ENCODE peak calls at places on chromosomes 6 and 20, in seven cellular contexts. W is fibroblast of the conjunctiva, S is GF-D8, O is brain microvascular endothelial cell, M is heart right ventricle, N is NCI-H1105, D is NCI-H774. Q is an unnamed sample.

GRCh38 chr6:30750379-30750668 is 6.0 kb upstream of the IER3 start:
- DNase-seq in W (no peak), S (no peak), O (no peak), M (no peak), N (no peak), D (no peak), Q (no peak)

GRCh38 chr6:46893648-46894047 is 28.1 kb downstream of the ADGRF5 start:
- DNase-seq in W (no peak), S (no peak), O (no peak), M (no peak), N (no peak), D (no peak), Q (no peak)

GRCh38 chr6:139364302-139364981 is 10.0 kb downstream of the CITED2 start:
- DNase-seq in W (peak; percentile 42), S (peak; percentile 29), O (no peak), M (no peak), N (peak; percentile 47), D (peak; percentile 57), Q (peak; percentile 69)

GRCh38 chr6:114058435-114058834 is 87.5 kb upstream of the HDAC2 start:
- DNase-seq in W (no peak), S (no peak), O (no peak), M (no peak), N (no peak), D (no peak), Q (no peak)

GRCh38 chr6:129555206-129555832 is 154.7 kb downstream of the ARHGAP18 start:
- DNase-seq in W (no peak), S (no peak), O (no peak), M (no peak), N (no peak), D (no peak), Q (no peak)

GRCh38 chr6:143337201-143337949 is 113.1 kb downstream of the ADAT2 start:
- DNase-seq in W (no peak), S (no peak), O (no peak), M (peak; percentile 18), N (no peak), D (no peak), Q (no peak)

GRCh38 chr6:160378886-160379285 is 30.7 kb downstream of the SLC22A3 start:
- DNase-seq in W (no peak), S (no peak), O (no peak), M (no peak), N (peak; percentile 9), D (no peak), Q (no peak)

GRCh38 chr20:24814556-24815195 is 134.4 kb upstream of the CST7 start:
- DNase-seq in W (no peak), S (no peak), O (no peak), M (no peak), N (peak; percentile 3), D (no peak), Q (no peak)

GRCh38 chr6:7697820-7698623 is 27.9 kb upstream of the BMP6 start:
- DNase-seq in W (peak; percentile 85), S (peak; percentile 73), O (peak; percentile 79), M (peak; percentile 18), N (no peak), D (no peak), Q (peak; percentile 26)

GRCh38 chr6:9126845-9127560 is 691.7 kb upstream of the SLC35B3 start:
- DNase-seq in W (peak; percentile 62), S (no peak), O (peak; percentile 55), M (no peak), N (no peak), D (no peak), Q (peak; percentile 20)

GRCh38 chr6:113630738-113631535 is 226.2 kb upstream of the MARCKS start:
- DNase-seq in W (no peak), S (no peak), O (peak; percentile 82), M (peak; percentile 17), N (no peak), D (no peak), Q (no peak)

GRCh38 chr20:44211177-44212039 is 837 bp upstream of the OSER1 start:
- DNase-seq in W (no peak), S (peak; percentile 20), O (peak; percentile 11), M (no peak), N (peak; percentile 20), D (no peak), Q (no peak)

GRCh38 chr20:48052492-48052870 is 267.2 kb upstream of the SULF2 start:
- DNase-seq in W (peak; percentile 17), S (no peak), O (no peak), M (no peak), N (peak; percentile 52), D (no peak), Q (no peak)

GRCh38 chr6:11364971-11365397 is 132.5 kb upstream of the NEDD9 start:
- DNase-seq in W (no peak), S (no peak), O (peak; percentile 28), M (no peak), N (no peak), D (no peak), Q (no peak)

GRCh38 chr20:50328161-50328979 is 137.7 kb downstream of the CEBPB start:
- DNase-seq in W (no peak), S (no peak), O (no peak), M (no peak), N (no peak), D (no peak), Q (no peak)

GRCh38 chr6:14294270-14294951 is 176.8 kb downstream of the CD83 start:
- DNase-seq in W (no peak), S (no peak), O (no peak), M (no peak), N (no peak), D (peak; percentile 18), Q (no peak)

GRCh38 chr6:125852587-125852986 is 61.8 kb downstream of the NCOA7 start:
- DNase-seq in W (no peak), S (no peak), O (no peak), M (no peak), N (no peak), D (no peak), Q (no peak)

GRCh38 chr20:40702504-40702903 is 13.5 kb upstream of the MAFB start:
- DNase-seq in W (no peak), S (no peak), O (no peak), M (no peak), N (no peak), D (no peak), Q (no peak)

GRCh38 chr20:34074101-34074760 is 37.8 kb downstream of the EIF2S2 start:
- DNase-seq in W (no peak), S (no peak), O (no peak), M (no peak), N (no peak), D (no peak), Q (no peak)

GRCh38 chr6:157941101-157941863 is 40.4 kb upstream of the SYNJ2 start:
- DNase-seq in W (no peak), S (no peak), O (no peak), M (no peak), N (no peak), D (no peak), Q (no peak)

GRCh38 chr6:16184554-16184953 is 53.8 kb upstream of the GMPR start:
- DNase-seq in W (no peak), S (no peak), O (no peak), M (no peak), N (no peak), D (no peak), Q (no peak)

GRCh38 chr20:46347831-46348230 is 39.5 kb upstream of the CDH22 start:
- DNase-seq in W (no peak), S (no peak), O (no peak), M (no peak), N (no peak), D (no peak), Q (no peak)

GRCh38 chr20:37541326-37541725 is 13.7 kb upstream of the BLCAP start:
- DNase-seq in W (no peak), S (no peak), O (no peak), M (no peak), N (no peak), D (no peak), Q (no peak)

GRCh38 chr6:12229332-12229731 is 60.8 kb upstream of the EDN1 start:
- DNase-seq in W (no peak), S (no peak), O (no peak), M (no peak), N (no peak), D (no peak), Q (no peak)

GRCh38 chr20:63811491-63811875 is 19.6 kb downstream of the ZBTB46 start:
- DNase-seq in W (no peak), S (no peak), O (no peak), M (no peak), N (no peak), D (no peak), Q (no peak)

GRCh38 chr6:29005183-29005885 is at the start of gene ZNF311:
- DNase-seq in W (no peak), S (peak; percentile 84), O (peak; percentile 54), M (peak; percentile 63), N (no peak), D (peak; percentile 56), Q (no peak)

GRCh38 chr6:18861182-18861581 is 474.0 kb downstream of the RNF144B start:
- DNase-seq in W (no peak), S (no peak), O (no peak), M (no peak), N (peak; percentile 97), D (peak; percentile 28), Q (no peak)

GRCh38 chr6:92777146-92777740 is 642.1 kb downstream of the EPHA7 start:
- DNase-seq in W (peak; percentile 14), S (no peak), O (no peak), M (no peak), N (peak; percentile 41), D (peak; percentile 81), Q (peak; percentile 52)

GRCh38 chr6:166623318-166623717 is 3.7 kb downstream of the RPS6KA2 start:
- DNase-seq in W (no peak), S (no peak), O (no peak), M (peak; percentile 3), N (no peak), D (no peak), Q (no peak)

GRCh38 chr20:62977613-62978558 is 25.4 kb downstream of the SLC17A9 start:
- DNase-seq in W (no peak), S (no peak), O (no peak), M (no peak), N (no peak), D (peak; percentile 78), Q (peak; percentile 28)

GRCh38 chr6:68633654-68634502 is 1.2 kb upstream of the ADGRB3 start:
- DNase-seq in W (no peak), S (no peak), O (no peak), M (no peak), N (no peak), D (no peak), Q (no peak)

GRCh38 chr6:16800942-16801341 is 39.7 kb upstream of the ATXN1 start:
- DNase-seq in W (no peak), S (no peak), O (peak; percentile 31), M (no peak), N (no peak), D (no peak), Q (no peak)

GRCh38 chr20:37342231-37343177 is 3.4 kb upstream of the SRC start:
- DNase-seq in W (no peak), S (no peak), O (no peak), M (no peak), N (no peak), D (no peak), Q (no peak)

GRCh38 chr6:138507977-138508675 is 8.8 kb upstream of the NHSL1 start:
- DNase-seq in W (no peak), S (no peak), O (no peak), M (no peak), N (no peak), D (no peak), Q (no peak)

GRCh38 chr6:169895000-169895759 is 143.8 kb downstream of the ERMARD start:
- DNase-seq in W (no peak), S (no peak), O (no peak), M (no peak), N (no peak), D (no peak), Q (no peak)

GRCh38 chr6:156720739-156721714 is 56.2 kb upstream of the ARID1B start:
- DNase-seq in W (no peak), S (no peak), O (peak; percentile 7), M (no peak), N (peak; percentile 66), D (no peak), Q (no peak)

GRCh38 chr6:166257911-166258318 is 50.3 kb downstream of the PRR18 start:
- DNase-seq in W (no peak), S (no peak), O (no peak), M (no peak), N (no peak), D (no peak), Q (no peak)

GRCh38 chr6:57021086-57021720 is 25.3 kb upstream of the KIAA1586 start:
- DNase-seq in W (peak; percentile 38), S (peak; percentile 59), O (no peak), M (no peak), N (peak; percentile 37), D (peak; percentile 31), Q (peak; percentile 46)